ENCODE peak calls at places on chromosomes 4 and X, in six cellular contexts. One of them, this sample, is unnamed.

GRCh38 chr4:143375326-143376073 is 38.8 kb downstream of the GAB1 start:
- ATAC-seq in pancreas: peak; percentile 80
- ATAC-seq in RWPE2: peak; percentile 73
- ATAC-seq in heart right ventricle: peak; percentile 73
- ATAC-seq in GM23338: peak; percentile 80
- ATAC-seq in psoas muscle: peak; percentile 81
- ATAC-seq in this sample: peak; percentile 58

GRCh38 chrX:80004458-80004857 is 10.1 kb upstream of the TBX22 start:
- ATAC-seq in pancreas: no peak
- ATAC-seq in RWPE2: no peak
- ATAC-seq in heart right ventricle: no peak
- ATAC-seq in GM23338: no peak
- ATAC-seq in psoas muscle: no peak
- ATAC-seq in this sample: no peak

GRCh38 chr4:112140536-112140935 is 4.7 kb upstream of the FAM241A start:
- ATAC-seq in pancreas: no peak
- ATAC-seq in RWPE2: no peak
- ATAC-seq in heart right ventricle: peak; percentile 49
- ATAC-seq in GM23338: no peak
- ATAC-seq in psoas muscle: no peak
- ATAC-seq in this sample: no peak

GRCh38 chr4:94479358-94480141 is 27.8 kb downstream of the PDLIM5 start:
- ATAC-seq in pancreas: peak; percentile 42
- ATAC-seq in RWPE2: no peak
- ATAC-seq in heart right ventricle: no peak
- ATAC-seq in GM23338: no peak
- ATAC-seq in psoas muscle: peak; percentile 23
- ATAC-seq in this sample: no peak

GRCh38 chr4:143700420-143701352 is at the start of gene FREM3:
- ATAC-seq in pancreas: peak; percentile 62
- ATAC-seq in RWPE2: peak; percentile 65
- ATAC-seq in heart right ventricle: no peak
- ATAC-seq in GM23338: peak; percentile 79
- ATAC-seq in psoas muscle: peak; percentile 57
- ATAC-seq in this sample: no peak

GRCh38 chrX:27765718-27766117 is 42.1 kb upstream of the MAGEB10 start:
- ATAC-seq in pancreas: no peak
- ATAC-seq in RWPE2: no peak
- ATAC-seq in heart right ventricle: no peak
- ATAC-seq in GM23338: no peak
- ATAC-seq in psoas muscle: no peak
- ATAC-seq in this sample: no peak

GRCh38 chrX:129743835-129744234 is 5.1 kb downstream of the XPNPEP2 start:
- ATAC-seq in pancreas: no peak
- ATAC-seq in RWPE2: no peak
- ATAC-seq in heart right ventricle: no peak
- ATAC-seq in GM23338: no peak
- ATAC-seq in psoas muscle: no peak
- ATAC-seq in this sample: no peak

GRCh38 chr4:56028165-56028564 is 79.4 kb downstream of the CEP135 start:
- ATAC-seq in pancreas: no peak
- ATAC-seq in RWPE2: no peak
- ATAC-seq in heart right ventricle: no peak
- ATAC-seq in GM23338: no peak
- ATAC-seq in psoas muscle: no peak
- ATAC-seq in this sample: no peak

GRCh38 chr4:163273922-163274321 is 58.5 kb downstream of the NPY1R start:
- ATAC-seq in pancreas: no peak
- ATAC-seq in RWPE2: no peak
- ATAC-seq in heart right ventricle: no peak
- ATAC-seq in GM23338: no peak
- ATAC-seq in psoas muscle: no peak
- ATAC-seq in this sample: no peak

GRCh38 chr4:153528705-153529493 is 62.7 kb downstream of the TMEM131L start:
- ATAC-seq in pancreas: no peak
- ATAC-seq in RWPE2: no peak
- ATAC-seq in heart right ventricle: no peak
- ATAC-seq in GM23338: no peak
- ATAC-seq in psoas muscle: no peak
- ATAC-seq in this sample: no peak

GRCh38 chrX:79721234-79721633 is 293.3 kb upstream of the TBX22 start:
- ATAC-seq in pancreas: no peak
- ATAC-seq in RWPE2: no peak
- ATAC-seq in heart right ventricle: no peak
- ATAC-seq in GM23338: no peak
- ATAC-seq in psoas muscle: no peak
- ATAC-seq in this sample: no peak

GRCh38 chrX:15142084-15142715 is 127.7 kb downstream of the ASB9 start:
- ATAC-seq in pancreas: no peak
- ATAC-seq in RWPE2: no peak
- ATAC-seq in heart right ventricle: no peak
- ATAC-seq in GM23338: no peak
- ATAC-seq in psoas muscle: no peak
- ATAC-seq in this sample: no peak

GRCh38 chrX:19695884-19696283 is 180.6 kb upstream of the MAP3K15 start:
- ATAC-seq in pancreas: no peak
- ATAC-seq in RWPE2: peak; percentile 52
- ATAC-seq in heart right ventricle: no peak
- ATAC-seq in GM23338: no peak
- ATAC-seq in psoas muscle: no peak
- ATAC-seq in this sample: no peak

GRCh38 chr4:15906024-15906443 is 32.5 kb downstream of the FGFBP1 start:
- ATAC-seq in pancreas: peak; percentile 79
- ATAC-seq in RWPE2: peak; percentile 97
- ATAC-seq in heart right ventricle: peak; percentile 30
- ATAC-seq in GM23338: peak; percentile 98
- ATAC-seq in psoas muscle: no peak
- ATAC-seq in this sample: no peak

GRCh38 chrX:281166-281999 is at the start of gene PLCXD1:
- ATAC-seq in pancreas: no peak
- ATAC-seq in RWPE2: peak; percentile 41
- ATAC-seq in heart right ventricle: no peak
- ATAC-seq in GM23338: peak; percentile 60
- ATAC-seq in psoas muscle: no peak
- ATAC-seq in this sample: no peak

GRCh38 chrX:121258545-121258944 is 211.1 kb downstream of the GLUD2 start:
- ATAC-seq in pancreas: no peak
- ATAC-seq in RWPE2: no peak
- ATAC-seq in heart right ventricle: no peak
- ATAC-seq in GM23338: no peak
- ATAC-seq in psoas muscle: no peak
- ATAC-seq in this sample: no peak

GRCh38 chr4:48756689-48757220 is 23.3 kb downstream of the FRYL start:
- ATAC-seq in pancreas: no peak
- ATAC-seq in RWPE2: peak; percentile 98
- ATAC-seq in heart right ventricle: no peak
- ATAC-seq in GM23338: no peak
- ATAC-seq in psoas muscle: no peak
- ATAC-seq in this sample: no peak

GRCh38 chr4:52946811-52947210 is 84.7 kb downstream of the RASL11B start:
- ATAC-seq in pancreas: no peak
- ATAC-seq in RWPE2: no peak
- ATAC-seq in heart right ventricle: peak; percentile 92
- ATAC-seq in GM23338: no peak
- ATAC-seq in psoas muscle: peak; percentile 92
- ATAC-seq in this sample: no peak

GRCh38 chr4:1172228-1172851 is at the start of gene SPON2:
- ATAC-seq in pancreas: peak; percentile 5
- ATAC-seq in RWPE2: no peak
- ATAC-seq in heart right ventricle: peak; percentile 50
- ATAC-seq in GM23338: peak; percentile 23
- ATAC-seq in psoas muscle: peak; percentile 26
- ATAC-seq in this sample: peak; percentile 37

GRCh38 chr4:111501946-111502345 is 643.3 kb upstream of the FAM241A start:
- ATAC-seq in pancreas: no peak
- ATAC-seq in RWPE2: no peak
- ATAC-seq in heart right ventricle: no peak
- ATAC-seq in GM23338: no peak
- ATAC-seq in psoas muscle: no peak
- ATAC-seq in this sample: no peak

GRCh38 chr4:70197842-70198241 is 2.3 kb downstream of the ODAM start:
- ATAC-seq in pancreas: peak; percentile 98
- ATAC-seq in RWPE2: no peak
- ATAC-seq in heart right ventricle: no peak
- ATAC-seq in GM23338: peak; percentile 82
- ATAC-seq in psoas muscle: no peak
- ATAC-seq in this sample: no peak

GRCh38 chrX:23699636-23700194 is 32.4 kb downstream of the PRDX4 start:
- ATAC-seq in pancreas: no peak
- ATAC-seq in RWPE2: no peak
- ATAC-seq in heart right ventricle: no peak
- ATAC-seq in GM23338: peak; percentile 94
- ATAC-seq in psoas muscle: no peak
- ATAC-seq in this sample: no peak

GRCh38 chrX:13732246-13733067 is 2.0 kb downstream of the TRAPPC2 start:
- ATAC-seq in pancreas: peak; percentile 1
- ATAC-seq in RWPE2: no peak
- ATAC-seq in heart right ventricle: no peak
- ATAC-seq in GM23338: no peak
- ATAC-seq in psoas muscle: no peak
- ATAC-seq in this sample: no peak

GRCh38 chr4:39759569-39759968 is 61.6 kb downstream of the UBE2K start:
- ATAC-seq in pancreas: no peak
- ATAC-seq in RWPE2: no peak
- ATAC-seq in heart right ventricle: no peak
- ATAC-seq in GM23338: no peak
- ATAC-seq in psoas muscle: no peak
- ATAC-seq in this sample: no peak

GRCh38 chr4:29756966-29757365 is 963.2 kb upstream of the PCDH7 start:
- ATAC-seq in pancreas: no peak
- ATAC-seq in RWPE2: no peak
- ATAC-seq in heart right ventricle: no peak
- ATAC-seq in GM23338: peak; percentile 77
- ATAC-seq in psoas muscle: no peak
- ATAC-seq in this sample: no peak

GRCh38 chr4:53959373-53959772 is 105.0 kb downstream of the CHIC2 start:
- ATAC-seq in pancreas: no peak
- ATAC-seq in RWPE2: no peak
- ATAC-seq in heart right ventricle: no peak
- ATAC-seq in GM23338: no peak
- ATAC-seq in psoas muscle: no peak
- ATAC-seq in this sample: no peak

GRCh38 chr4:70948665-70949284 is 44.7 kb upstream of the DCK start:
- ATAC-seq in pancreas: peak; percentile 50
- ATAC-seq in RWPE2: no peak
- ATAC-seq in heart right ventricle: no peak
- ATAC-seq in GM23338: peak; percentile 38
- ATAC-seq in psoas muscle: no peak
- ATAC-seq in this sample: no peak

GRCh38 chr4:159009521-159009920 is 93.4 kb upstream of the RAPGEF2 start:
- ATAC-seq in pancreas: no peak
- ATAC-seq in RWPE2: no peak
- ATAC-seq in heart right ventricle: no peak
- ATAC-seq in GM23338: no peak
- ATAC-seq in psoas muscle: no peak
- ATAC-seq in this sample: no peak

GRCh38 chr4:123602007-123602406 is 205.4 kb downstream of the SPRY1 start:
- ATAC-seq in pancreas: no peak
- ATAC-seq in RWPE2: no peak
- ATAC-seq in heart right ventricle: no peak
- ATAC-seq in GM23338: no peak
- ATAC-seq in psoas muscle: no peak
- ATAC-seq in this sample: no peak

GRCh38 chrX:102129473-102129872 is 4.0 kb downstream of the TCEAL2 start:
- ATAC-seq in pancreas: no peak
- ATAC-seq in RWPE2: no peak
- ATAC-seq in heart right ventricle: no peak
- ATAC-seq in GM23338: no peak
- ATAC-seq in psoas muscle: no peak
- ATAC-seq in this sample: no peak
- TF ChIP-seq CTCF in pancreas: no peak
- TF ChIP-seq CTCF in RWPE2: peak; percentile 48
- TF ChIP-seq CTCF in heart right ventricle: no peak
- TF ChIP-seq CTCF in GM23338: peak; percentile 40
- TF ChIP-seq CTCF in psoas muscle: peak; percentile 19
- TF ChIP-seq CTCF in this sample: no peak

GRCh38 chrX:68944211-68944610 is 115.4 kb downstream of the EFNB1 start:
- ATAC-seq in pancreas: no peak
- ATAC-seq in RWPE2: no peak
- ATAC-seq in heart right ventricle: no peak
- ATAC-seq in GM23338: no peak
- ATAC-seq in psoas muscle: no peak
- ATAC-seq in this sample: no peak

GRCh38 chrX:68947882-68948605 is 119.2 kb downstream of the EFNB1 start:
- ATAC-seq in pancreas: no peak
- ATAC-seq in RWPE2: no peak
- ATAC-seq in heart right ventricle: no peak
- ATAC-seq in GM23338: no peak
- ATAC-seq in psoas muscle: no peak
- ATAC-seq in this sample: no peak

GRCh38 chrX:68942797-68943196 is 114.0 kb downstream of the EFNB1 start:
- ATAC-seq in pancreas: no peak
- ATAC-seq in RWPE2: no peak
- ATAC-seq in heart right ventricle: no peak
- ATAC-seq in GM23338: no peak
- ATAC-seq in psoas muscle: no peak
- ATAC-seq in this sample: no peak

GRCh38 chrX:68945081-68945602 is 116.3 kb downstream of the EFNB1 start:
- ATAC-seq in pancreas: no peak
- ATAC-seq in RWPE2: no peak
- ATAC-seq in heart right ventricle: no peak
- ATAC-seq in GM23338: no peak
- ATAC-seq in psoas muscle: no peak
- ATAC-seq in this sample: no peak

GRCh38 chrX:68945603-68946228 is 116.9 kb downstream of the EFNB1 start:
- ATAC-seq in pancreas: no peak
- ATAC-seq in RWPE2: peak; percentile 73
- ATAC-seq in heart right ventricle: no peak
- ATAC-seq in GM23338: peak; percentile 78
- ATAC-seq in psoas muscle: no peak
- ATAC-seq in this sample: no peak
- TF ChIP-seq CTCF in pancreas: no peak
- TF ChIP-seq CTCF in RWPE2: peak; percentile 10
- TF ChIP-seq CTCF in heart right ventricle: no peak
- TF ChIP-seq CTCF in GM23338: peak; percentile 37
- TF ChIP-seq CTCF in psoas muscle: no peak
- TF ChIP-seq CTCF in this sample: no peak

DNA sequence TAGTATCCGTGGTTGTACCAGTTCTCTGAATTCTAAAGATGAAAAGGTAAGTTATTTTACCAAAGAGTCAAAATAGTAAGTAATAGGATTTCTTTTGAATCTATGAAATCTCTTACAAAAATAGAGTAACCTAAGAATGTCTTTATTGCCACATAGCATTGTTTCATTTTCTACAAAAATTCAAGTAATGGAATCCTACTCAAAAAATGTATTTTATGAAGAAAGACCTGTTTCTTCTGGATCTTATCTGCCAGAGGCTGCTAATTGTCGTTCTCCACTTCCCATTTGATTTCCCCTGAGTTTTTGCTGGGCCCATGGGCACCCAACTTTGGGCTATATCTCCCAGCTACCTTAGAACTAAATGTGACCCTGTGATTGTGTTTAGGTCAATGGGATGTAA is 3.2 kb upstream of the OTUD4 start:
- ATAC-seq in pancreas: no peak
- ATAC-seq in RWPE2: no peak
- ATAC-seq in heart right ventricle: no peak
- ATAC-seq in GM23338: no peak
- ATAC-seq in psoas muscle: no peak
- ATAC-seq in this sample: no peak
- TF ChIP-seq CTCF in pancreas: no peak
- TF ChIP-seq CTCF in RWPE2: no peak
- TF ChIP-seq CTCF in heart right ventricle: no peak
- TF ChIP-seq CTCF in GM23338: no peak
- TF ChIP-seq CTCF in psoas muscle: no peak
- TF ChIP-seq CTCF in this sample: no peak

GRCh38 chr4:113153529-113154101 is 104.2 kb downstream of the ANK2 start:
- ATAC-seq in pancreas: peak; percentile 73
- ATAC-seq in RWPE2: peak; percentile 41
- ATAC-seq in heart right ventricle: no peak
- ATAC-seq in GM23338: peak; percentile 29
- ATAC-seq in psoas muscle: peak; percentile 86
- ATAC-seq in this sample: no peak
- TF ChIP-seq CTCF in pancreas: no peak
- TF ChIP-seq CTCF in RWPE2: no peak
- TF ChIP-seq CTCF in heart right ventricle: no peak
- TF ChIP-seq CTCF in GM23338: peak; percentile 48
- TF ChIP-seq CTCF in psoas muscle: no peak
- TF ChIP-seq CTCF in this sample: no peak

This sample was measured in gastroesophageal sphincter.